ENCODE peak calls at places on chromosome 2, in five cellular contexts. One of them, this sample, is unnamed. For H3K9me3, the result is how much of the 10 kb centered on the place peaks cover.

GRCh38 chr2:43312751-43313641 is 86.6 kb upstream of the ZFP36L2 start:
- DNase-seq in fibroblast of lung: peak
- DNase-seq in IMR-90: peak
- DNase-seq in uterus: no peak
- DNase-seq in breast epithelium: no peak
- DNase-seq in this sample: peak

GRCh38 chr2:3126686-3127278 is 250.8 kb downstream of the EIPR1 start:
- DNase-seq in IMR-90: no peak
- DNase-seq in breast epithelium: no peak
- DNase-seq in uterus: no peak
- DNase-seq in fibroblast of lung: no peak
- DNase-seq in this sample: no peak

GRCh38 chr2:2825062-2825461 is 494.0 kb upstream of the MYT1L start:
- DNase-seq in IMR-90: no peak
- DNase-seq in uterus: no peak
- DNase-seq in breast epithelium: no peak
- DNase-seq in fibroblast of lung: no peak
- DNase-seq in this sample: no peak

GRCh38 chr2:217884985-217885384 is 117.8 kb downstream of the TNS1 start:
- DNase-seq in fibroblast of lung: no peak
- DNase-seq in breast epithelium: no peak
- DNase-seq in uterus: no peak
- DNase-seq in IMR-90: no peak
- DNase-seq in this sample: no peak

GRCh38 chr2:98608962-98609604 is 694 bp downstream of the UNC50 start:
- DNase-seq in fibroblast of lung: peak
- DNase-seq in IMR-90: peak
- DNase-seq in breast epithelium: no peak
- DNase-seq in uterus: peak
- DNase-seq in this sample: peak

GRCh38 chr2:232385660-232386489 is 7.3 kb downstream of the ALPP start:
- DNase-seq in breast epithelium: no peak
- DNase-seq in uterus: no peak
- DNase-seq in IMR-90: peak
- DNase-seq in fibroblast of lung: peak
- DNase-seq in this sample: peak

GRCh38 chr2:175003875-175004729 is 1.1 kb downstream of the CHN1 start:
- DNase-seq in breast epithelium: no peak
- DNase-seq in uterus: no peak
- DNase-seq in fibroblast of lung: no peak
- DNase-seq in IMR-90: no peak
- DNase-seq in this sample: peak

GRCh38 chr2:46887028-46887885 is 28.3 kb downstream of the MCFD2 start:
- DNase-seq in IMR-90: peak
- DNase-seq in breast epithelium: no peak
- DNase-seq in uterus: no peak
- DNase-seq in fibroblast of lung: peak
- DNase-seq in this sample: peak

GRCh38 chr2:114261366-114261765 is 181.1 kb upstream of the DPP10 start:
- DNase-seq in breast epithelium: no peak
- DNase-seq in fibroblast of lung: no peak
- DNase-seq in IMR-90: no peak
- DNase-seq in uterus: no peak
- DNase-seq in this sample: no peak

GRCh38 chr2:169069341-169069740 is at the start of gene DHRS9:
- DNase-seq in uterus: no peak
- DNase-seq in fibroblast of lung: peak
- DNase-seq in breast epithelium: no peak
- DNase-seq in IMR-90: peak
- DNase-seq in this sample: peak

GRCh38 chr2:239192975-239193374 is 207.8 kb downstream of the HDAC4 start:
- DNase-seq in uterus: no peak
- DNase-seq in fibroblast of lung: no peak
- DNase-seq in breast epithelium: no peak
- DNase-seq in IMR-90: no peak
- DNase-seq in this sample: no peak

GRCh38 chr2:138600732-138601437 is 99.3 kb downstream of the SPOPL start:
- DNase-seq in uterus: no peak
- DNase-seq in breast epithelium: no peak
- DNase-seq in fibroblast of lung: no peak
- DNase-seq in IMR-90: peak
- DNase-seq in this sample: peak

GRCh38 chr2:107633580-107634147 is 193.0 kb upstream of the RGPD4 start:
- DNase-seq in uterus: no peak
- DNase-seq in IMR-90: peak
- DNase-seq in breast epithelium: no peak
- DNase-seq in fibroblast of lung: peak
- DNase-seq in this sample: peak

GRCh38 chr2:82795446-82795845 is 1663.6 kb downstream of the SUCLG1 start:
- DNase-seq in fibroblast of lung: peak
- DNase-seq in uterus: no peak
- DNase-seq in IMR-90: peak
- DNase-seq in breast epithelium: no peak
- DNase-seq in this sample: peak

GRCh38 chr2:10392100-10392499 is 56.0 kb downstream of the ODC1 start:
- DNase-seq in uterus: no peak
- DNase-seq in fibroblast of lung: no peak
- DNase-seq in IMR-90: no peak
- DNase-seq in breast epithelium: no peak
- DNase-seq in this sample: no peak

GRCh38 chr2:174979996-174980395 is 25.2 kb downstream of the CHN1 start:
- DNase-seq in fibroblast of lung: no peak
- DNase-seq in uterus: no peak
- DNase-seq in breast epithelium: no peak
- DNase-seq in IMR-90: no peak
- DNase-seq in this sample: no peak

GRCh38 chr2:8488001-8488738 is 193.7 kb upstream of the ID2 start:
- DNase-seq in IMR-90: no peak
- DNase-seq in uterus: no peak
- DNase-seq in breast epithelium: no peak
- DNase-seq in fibroblast of lung: no peak
- DNase-seq in this sample: no peak

GRCh38 chr2:105604938-105605337 is 139.8 kb upstream of the NCK2 start:
- DNase-seq in breast epithelium: peak
- DNase-seq in uterus: no peak
- DNase-seq in IMR-90: no peak
- DNase-seq in fibroblast of lung: peak
- DNase-seq in this sample: no peak

GRCh38 chr2:72254831-72255447 is 107.3 kb upstream of the CYP26B1 start:
- DNase-seq in uterus: no peak
- DNase-seq in fibroblast of lung: no peak
- DNase-seq in breast epithelium: no peak
- DNase-seq in IMR-90: no peak
- DNase-seq in this sample: no peak

GRCh38 chr2:227774011-227774624 is 28.4 kb downstream of the SCYGR8 start:
- DNase-seq in breast epithelium: no peak
- DNase-seq in fibroblast of lung: no peak
- DNase-seq in uterus: no peak
- DNase-seq in IMR-90: no peak
- DNase-seq in this sample: peak

GRCh38 chr2:33620-34019 is 12.7 kb downstream of the FAM110C start:
- DNase-seq in uterus: no peak
- DNase-seq in IMR-90: no peak
- DNase-seq in breast epithelium: no peak
- DNase-seq in fibroblast of lung: no peak
- DNase-seq in this sample: peak

GRCh38 chr2:64865831-64866146 is 123.4 kb upstream of the SLC1A4 start:
- DNase-seq in fibroblast of lung: no peak
- DNase-seq in IMR-90: no peak
- DNase-seq in breast epithelium: no peak
- DNase-seq in uterus: no peak
- DNase-seq in this sample: no peak
- TF ChIP-seq CTCF in fibroblast of lung: no peak
- TF ChIP-seq CTCF in IMR-90: no peak
- TF ChIP-seq CTCF in breast epithelium: no peak
- TF ChIP-seq CTCF in uterus: no peak
- TF ChIP-seq CTCF in this sample: peak

GRCh38 chr2:226176298-226176984 is 623.2 kb downstream of the IRS1 start:
- DNase-seq in fibroblast of lung: no peak
- DNase-seq in IMR-90: no peak
- DNase-seq in breast epithelium: no peak
- DNase-seq in uterus: no peak
- DNase-seq in this sample: no peak
- H3K9me3 ChIP-seq in fibroblast of lung: under half
- H3K9me3 ChIP-seq in IMR-90: under half
- H3K9me3 ChIP-seq in breast epithelium: under half
- H3K9me3 ChIP-seq in uterus: under half
- H3K9me3 ChIP-seq in this sample: under half

GRCh38 chr2:104033399-104033798 is 820.5 kb upstream of the POU3F3 start:
- DNase-seq in IMR-90: no peak
- DNase-seq in uterus: no peak
- DNase-seq in fibroblast of lung: no peak
- DNase-seq in breast epithelium: no peak
- DNase-seq in this sample: peak
- TF ChIP-seq CTCF in IMR-90: no peak
- TF ChIP-seq CTCF in uterus: no peak
- TF ChIP-seq CTCF in fibroblast of lung: no peak
- TF ChIP-seq CTCF in breast epithelium: no peak
- TF ChIP-seq CTCF in this sample: peak

GRCh38 chr2:20016346-20016745 is 3.9 kb upstream of the MATN3 start:
- DNase-seq in IMR-90: no peak
- DNase-seq in fibroblast of lung: no peak
- DNase-seq in uterus: no peak
- DNase-seq in breast epithelium: no peak
- DNase-seq in this sample: no peak

GRCh38 chr2:20015482-20016083 is 3.1 kb upstream of the MATN3 start:
- DNase-seq in IMR-90: peak
- DNase-seq in uterus: no peak
- DNase-seq in breast epithelium: no peak
- DNase-seq in fibroblast of lung: peak
- DNase-seq in this sample: peak

GRCh38 chr2:20021405-20022009 is 9.0 kb upstream of the MATN3 start:
- DNase-seq in fibroblast of lung: no peak
- DNase-seq in uterus: no peak
- DNase-seq in breast epithelium: no peak
- DNase-seq in IMR-90: no peak
- DNase-seq in this sample: no peak

GRCh38 chr2:20019747-20020146 is 7.3 kb upstream of the MATN3 start:
- DNase-seq in breast epithelium: no peak
- DNase-seq in IMR-90: no peak
- DNase-seq in uterus: no peak
- DNase-seq in fibroblast of lung: no peak
- DNase-seq in this sample: no peak

DNA sequence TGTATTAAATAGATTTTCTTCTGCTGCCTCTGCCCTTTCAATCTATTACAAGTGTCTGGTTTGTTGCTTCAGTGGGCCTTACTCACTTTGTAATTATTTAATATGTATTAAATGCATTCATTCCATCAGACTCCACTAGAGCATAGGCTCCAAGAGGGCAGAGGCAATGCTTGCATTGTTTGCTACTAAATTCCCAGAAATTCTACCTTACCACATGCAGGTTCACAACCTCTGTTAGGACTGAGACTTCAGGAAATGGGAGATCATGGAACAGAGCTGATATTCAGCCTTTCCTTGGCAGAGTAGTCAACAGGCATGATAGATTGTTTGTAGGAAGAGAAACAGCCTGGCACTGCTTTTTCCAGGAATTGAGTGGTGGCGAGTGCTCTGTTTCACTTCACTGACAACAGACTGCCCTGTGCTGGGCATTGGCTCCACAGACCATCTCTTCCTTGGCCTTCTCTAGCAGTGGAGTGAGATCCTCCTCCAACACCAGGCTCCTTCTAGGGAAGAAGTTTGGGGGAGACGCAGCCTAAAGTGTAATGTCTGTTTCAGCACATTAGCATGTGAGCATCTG is 6.2 kb upstream of the MATN3 start:
- DNase-seq in IMR-90: no peak
- DNase-seq in breast epithelium: no peak
- DNase-seq in fibroblast of lung: no peak
- DNase-seq in uterus: no peak
- DNase-seq in this sample: no peak
- H3K9me3 ChIP-seq in IMR-90: under half
- H3K9me3 ChIP-seq in breast epithelium: under half
- H3K9me3 ChIP-seq in fibroblast of lung: under half
- H3K9me3 ChIP-seq in uterus: under half
- H3K9me3 ChIP-seq in this sample: under half

GRCh38 chr2:237432484-237433092 is 18.6 kb upstream of the COL6A3 start:
- DNase-seq in breast epithelium: no peak
- DNase-seq in fibroblast of lung: peak
- DNase-seq in IMR-90: peak
- DNase-seq in uterus: no peak
- DNase-seq in this sample: peak
- TF ChIP-seq CTCF in breast epithelium: no peak
- TF ChIP-seq CTCF in fibroblast of lung: peak
- TF ChIP-seq CTCF in IMR-90: peak
- TF ChIP-seq CTCF in uterus: no peak
- TF ChIP-seq CTCF in this sample: peak

GRCh38 chr2:95220449-95220848 is 13.1 kb downstream of the ZNF892 start:
- DNase-seq in breast epithelium: no peak
- DNase-seq in uterus: no peak
- DNase-seq in fibroblast of lung: no peak
- DNase-seq in IMR-90: no peak
- DNase-seq in this sample: no peak
- H3K9me3 ChIP-seq in breast epithelium: half or more
- H3K9me3 ChIP-seq in uterus: half or more
- H3K9me3 ChIP-seq in fibroblast of lung: under half
- H3K9me3 ChIP-seq in IMR-90: under half
- H3K9me3 ChIP-seq in this sample: half or more

DNA sequence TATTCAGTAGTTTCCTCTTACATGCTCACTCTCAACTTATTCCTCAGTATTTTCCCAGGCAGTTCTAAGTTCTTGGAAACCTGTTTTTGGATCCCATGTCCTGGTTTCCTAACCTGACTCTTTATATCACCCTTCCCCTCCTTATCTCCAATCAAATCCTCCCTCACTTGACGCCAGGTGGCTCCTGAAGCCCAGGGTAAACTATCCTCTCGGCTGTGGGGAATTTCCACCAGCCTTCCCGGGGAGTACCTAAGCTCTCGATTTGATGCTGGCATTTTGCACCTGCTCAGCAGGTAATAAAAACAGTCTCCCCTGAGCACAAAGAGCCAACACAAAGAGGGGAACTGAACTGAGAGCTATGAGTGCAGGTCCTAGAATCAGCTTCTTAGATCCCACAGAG is 538.0 kb downstream of the SLC4A3 start:
- DNase-seq in fibroblast of lung: no peak
- DNase-seq in IMR-90: no peak
- DNase-seq in uterus: no peak
- DNase-seq in breast epithelium: no peak
- DNase-seq in this sample: peak
- TF ChIP-seq CTCF in fibroblast of lung: no peak
- TF ChIP-seq CTCF in IMR-90: no peak
- TF ChIP-seq CTCF in uterus: no peak
- TF ChIP-seq CTCF in breast epithelium: peak
- TF ChIP-seq CTCF in this sample: peak